ENCODE peak calls at places on chromosomes 6 and 20, in four cellular contexts. One of them, this sample, is unnamed.

GRCh38 chr6:156310701-156311100 is 466.5 kb upstream of the ARID1B start:
- DNase-seq in breast epithelium: no peak
- DNase-seq in psoas muscle: no peak
- DNase-seq in left ventricle myocardium inferior: no peak
- DNase-seq in this sample: no peak

GRCh38 chr6:107115695-107116327 is 496 bp upstream of the BEND3 start:
- DNase-seq in breast epithelium: no peak
- DNase-seq in psoas muscle: peak; percentile 27
- DNase-seq in left ventricle myocardium inferior: no peak
- DNase-seq in this sample: peak; percentile 48

GRCh38 chr6:158853072-158853871 is 34.1 kb upstream of the EZR start:
- DNase-seq in breast epithelium: peak; percentile 78
- DNase-seq in psoas muscle: peak; percentile 30
- DNase-seq in left ventricle myocardium inferior: peak; percentile 21
- DNase-seq in this sample: no peak

GRCh38 chr20:45997187-45997586 is 11.5 kb upstream of the MMP9 start:
- DNase-seq in breast epithelium: no peak
- DNase-seq in psoas muscle: no peak
- DNase-seq in left ventricle myocardium inferior: no peak
- DNase-seq in this sample: no peak

GRCh38 chr6:156686429-156686939 is 90.7 kb upstream of the ARID1B start:
- DNase-seq in breast epithelium: no peak
- DNase-seq in psoas muscle: no peak
- DNase-seq in left ventricle myocardium inferior: no peak
- DNase-seq in this sample: no peak

GRCh38 chr6:133093957-133094356 is 147.2 kb upstream of the EYA4 start:
- DNase-seq in breast epithelium: no peak
- DNase-seq in psoas muscle: no peak
- DNase-seq in left ventricle myocardium inferior: no peak
- DNase-seq in this sample: no peak

GRCh38 chr6:113457156-113457555 is 400.0 kb upstream of the MARCKS start:
- DNase-seq in breast epithelium: no peak
- DNase-seq in psoas muscle: no peak
- DNase-seq in left ventricle myocardium inferior: no peak
- DNase-seq in this sample: no peak

GRCh38 chr6:35092362-35093117 is 48.6 kb downstream of the TCP11 start:
- DNase-seq in breast epithelium: no peak
- DNase-seq in psoas muscle: peak; percentile 53
- DNase-seq in left ventricle myocardium inferior: no peak
- DNase-seq in this sample: no peak

GRCh38 chr6:56364482-56365313 is 117.3 kb upstream of the COL21A1 start:
- DNase-seq in breast epithelium: no peak
- DNase-seq in psoas muscle: no peak
- DNase-seq in left ventricle myocardium inferior: no peak
- DNase-seq in this sample: no peak

GRCh38 chr20:21767739-21768223 is 62.3 kb downstream of the PAX1 start:
- DNase-seq in breast epithelium: peak; percentile 55
- DNase-seq in psoas muscle: no peak
- DNase-seq in left ventricle myocardium inferior: no peak
- DNase-seq in this sample: no peak

GRCh38 chr6:112691289-112691688 is 344.2 kb downstream of the RFPL4B start:
- DNase-seq in breast epithelium: no peak
- DNase-seq in psoas muscle: no peak
- DNase-seq in left ventricle myocardium inferior: no peak
- DNase-seq in this sample: no peak

GRCh38 chr6:34177181-34177591 is 31.3 kb upstream of the GRM4 start:
- DNase-seq in breast epithelium: no peak
- DNase-seq in psoas muscle: no peak
- DNase-seq in left ventricle myocardium inferior: no peak
- DNase-seq in this sample: no peak

GRCh38 chr20:5484926-5485325 is 168.2 kb upstream of the PROKR2 start:
- DNase-seq in breast epithelium: no peak
- DNase-seq in psoas muscle: no peak
- DNase-seq in left ventricle myocardium inferior: no peak
- DNase-seq in this sample: no peak

GRCh38 chr6:85923013-85923430 is 280.3 kb upstream of the SYNCRIP start:
- DNase-seq in breast epithelium: no peak
- DNase-seq in psoas muscle: no peak
- DNase-seq in left ventricle myocardium inferior: no peak
- DNase-seq in this sample: no peak

GRCh38 chr6:155212616-155213380 is 51.0 kb upstream of the CLDN20 start:
- DNase-seq in breast epithelium: no peak
- DNase-seq in psoas muscle: no peak
- DNase-seq in left ventricle myocardium inferior: no peak
- DNase-seq in this sample: no peak

GRCh38 chr6:85673198-85674139 is 30.8 kb upstream of the SYNCRIP start:
- DNase-seq in breast epithelium: no peak
- DNase-seq in psoas muscle: no peak
- DNase-seq in left ventricle myocardium inferior: no peak
- DNase-seq in this sample: no peak

GRCh38 chr20:59633646-59634045 is 29.3 kb downstream of the PHACTR3 start:
- DNase-seq in breast epithelium: no peak
- DNase-seq in psoas muscle: no peak
- DNase-seq in left ventricle myocardium inferior: no peak
- DNase-seq in this sample: no peak

GRCh38 chr20:258269-258858 is 840 bp downstream of the DEFB132 start:
- DNase-seq in breast epithelium: no peak
- DNase-seq in psoas muscle: no peak
- DNase-seq in left ventricle myocardium inferior: no peak
- DNase-seq in this sample: no peak

GRCh38 chr6:108789475-108789874 is 58.7 kb upstream of the ARMC2 start:
- DNase-seq in breast epithelium: no peak
- DNase-seq in psoas muscle: no peak
- DNase-seq in left ventricle myocardium inferior: no peak
- DNase-seq in this sample: no peak

GRCh38 chr6:167704396-167704801 is 122.3 kb upstream of the AFDN start:
- DNase-seq in breast epithelium: no peak
- DNase-seq in psoas muscle: no peak
- DNase-seq in left ventricle myocardium inferior: no peak
- DNase-seq in this sample: no peak

GRCh38 chr20:50629675-50630055 is 61.7 kb downstream of the RIPOR3 start:
- DNase-seq in breast epithelium: no peak
- DNase-seq in psoas muscle: no peak
- DNase-seq in left ventricle myocardium inferior: no peak
- DNase-seq in this sample: no peak

GRCh38 chr6:82842721-82843120 is 222.9 kb downstream of the UBE3D start:
- DNase-seq in breast epithelium: no peak
- DNase-seq in psoas muscle: no peak
- DNase-seq in left ventricle myocardium inferior: no peak
- DNase-seq in this sample: no peak

GRCh38 chr20:17696287-17696686 is 3.5 kb upstream of the BANF2 start:
- DNase-seq in breast epithelium: no peak
- DNase-seq in psoas muscle: no peak
- DNase-seq in left ventricle myocardium inferior: no peak
- DNase-seq in this sample: no peak

GRCh38 chr6:124961784-124962611 is at the start of gene RNF217:
- DNase-seq in breast epithelium: no peak
- DNase-seq in psoas muscle: peak; percentile 66
- DNase-seq in left ventricle myocardium inferior: peak; percentile 73
- DNase-seq in this sample: no peak

GRCh38 chr6:46583711-46584110 is 68.9 kb downstream of the CYP39A1 start:
- DNase-seq in breast epithelium: no peak
- DNase-seq in psoas muscle: no peak
- DNase-seq in left ventricle myocardium inferior: no peak
- DNase-seq in this sample: no peak

GRCh38 chr20:46230811-46231282 is 77.5 kb downstream of the CDH22 start:
- DNase-seq in breast epithelium: no peak
- DNase-seq in psoas muscle: no peak
- DNase-seq in left ventricle myocardium inferior: peak; percentile 33
- DNase-seq in this sample: no peak

GRCh38 chr20:14093652-14094051 is 98.3 kb downstream of the MACROD2 start:
- DNase-seq in breast epithelium: no peak
- DNase-seq in psoas muscle: no peak
- DNase-seq in left ventricle myocardium inferior: no peak
- DNase-seq in this sample: no peak

GRCh38 chr6:166483556-166484250 is 101.0 kb upstream of the MPC1 start:
- DNase-seq in breast epithelium: no peak
- DNase-seq in psoas muscle: peak; percentile 2
- DNase-seq in left ventricle myocardium inferior: peak; percentile 7
- DNase-seq in this sample: no peak

GRCh38 chr6:126546771-126547170 is 206.9 kb downstream of the CENPW start:
- DNase-seq in breast epithelium: no peak
- DNase-seq in psoas muscle: no peak
- DNase-seq in left ventricle myocardium inferior: no peak
- DNase-seq in this sample: no peak

GRCh38 chr6:132853059-132853458 is 38.7 kb downstream of the RPS12 start:
- DNase-seq in breast epithelium: no peak
- DNase-seq in psoas muscle: no peak
- DNase-seq in left ventricle myocardium inferior: no peak
- DNase-seq in this sample: no peak

GRCh38 chr6:27296106-27296783 is 15.8 kb downstream of the POM121L2 start:
- DNase-seq in breast epithelium: no peak
- DNase-seq in psoas muscle: no peak
- DNase-seq in left ventricle myocardium inferior: no peak
- DNase-seq in this sample: no peak

GRCh38 chr6:108763931-108764579 is 84.2 kb upstream of the ARMC2 start:
- DNase-seq in breast epithelium: no peak
- DNase-seq in psoas muscle: no peak
- DNase-seq in left ventricle myocardium inferior: no peak
- DNase-seq in this sample: no peak

GRCh38 chr6:52087498-52087999 is at the start of gene PKHD1:
- DNase-seq in breast epithelium: no peak
- DNase-seq in psoas muscle: no peak
- DNase-seq in left ventricle myocardium inferior: no peak
- DNase-seq in this sample: no peak

GRCh38 chr6:1136415-1136774 is 175.5 kb upstream of the FOXQ1 start:
- DNase-seq in breast epithelium: no peak
- DNase-seq in psoas muscle: no peak
- DNase-seq in left ventricle myocardium inferior: no peak
- DNase-seq in this sample: no peak

GRCh38 chr6:127463056-127463455 is 3.9 kb upstream of the KIAA0408 start:
- DNase-seq in breast epithelium: no peak
- DNase-seq in psoas muscle: no peak
- DNase-seq in left ventricle myocardium inferior: no peak
- DNase-seq in this sample: no peak

GRCh38 chr6:106383573-106383972 is 23.1 kb downstream of the CRYBG1 start:
- DNase-seq in breast epithelium: no peak
- DNase-seq in psoas muscle: no peak
- DNase-seq in left ventricle myocardium inferior: no peak
- DNase-seq in this sample: no peak

GRCh38 chr20:37681384-37681977 is 12.3 kb upstream of the CTNNBL1 start:
- DNase-seq in breast epithelium: no peak
- DNase-seq in psoas muscle: no peak
- DNase-seq in left ventricle myocardium inferior: no peak
- DNase-seq in this sample: no peak
- TF ChIP-seq CTCF in breast epithelium: no peak
- TF ChIP-seq CTCF in psoas muscle: no peak
- TF ChIP-seq CTCF in left ventricle myocardium inferior: no peak
- TF ChIP-seq CTCF in this sample: no peak

GRCh38 chr6:129368076-129368475 is 341.9 kb downstream of the ARHGAP18 start:
- DNase-seq in breast epithelium: no peak
- DNase-seq in psoas muscle: no peak
- DNase-seq in left ventricle myocardium inferior: no peak
- DNase-seq in this sample: no peak

GRCh38 chr6:129364767-129365166 is 345.2 kb downstream of the ARHGAP18 start:
- DNase-seq in breast epithelium: no peak
- DNase-seq in psoas muscle: no peak
- DNase-seq in left ventricle myocardium inferior: no peak
- DNase-seq in this sample: no peak

GRCh38 chr6:129369737-129370136 is 340.2 kb downstream of the ARHGAP18 start:
- DNase-seq in breast epithelium: no peak
- DNase-seq in psoas muscle: no peak
- DNase-seq in left ventricle myocardium inferior: no peak
- DNase-seq in this sample: no peak

GRCh38 chr6:129368970-129369369 is 341.0 kb downstream of the ARHGAP18 start:
- DNase-seq in breast epithelium: no peak
- DNase-seq in psoas muscle: no peak
- DNase-seq in left ventricle myocardium inferior: no peak
- DNase-seq in this sample: no peak

DNA sequence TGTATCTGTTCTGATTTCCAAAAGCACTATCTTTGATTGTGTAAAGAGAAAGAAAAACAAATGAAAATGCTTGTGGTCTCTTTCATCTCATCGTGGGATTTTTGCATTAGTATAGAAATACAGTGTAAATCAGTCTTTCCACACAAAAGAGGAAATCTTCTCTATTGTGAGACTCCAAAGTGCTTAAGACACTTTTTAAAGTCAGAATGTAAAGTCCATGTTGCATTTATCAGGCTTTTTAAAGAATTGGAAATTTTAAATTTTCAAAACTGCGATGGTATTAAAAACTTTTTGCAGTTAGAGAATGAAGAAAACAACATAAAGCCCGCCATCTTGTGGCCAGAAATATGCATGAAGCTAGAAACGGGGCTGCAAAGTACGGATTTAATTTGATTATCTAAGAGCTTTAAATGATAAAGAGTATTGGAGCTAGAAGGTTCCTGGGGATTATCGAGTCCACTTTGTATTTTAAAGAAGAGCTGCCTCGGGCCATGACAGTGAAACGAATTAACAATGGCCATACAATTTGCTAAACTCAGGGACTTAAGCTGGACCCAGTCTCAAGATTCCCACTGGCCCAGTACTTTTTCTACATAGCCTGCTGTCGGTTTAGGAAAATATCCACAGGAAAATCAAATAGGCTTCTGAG is 339.6 kb downstream of the ARHGAP18 start:
- DNase-seq in breast epithelium: no peak
- DNase-seq in psoas muscle: no peak
- DNase-seq in left ventricle myocardium inferior: peak; percentile 18
- DNase-seq in this sample: no peak
- TF ChIP-seq CTCF in breast epithelium: no peak
- TF ChIP-seq CTCF in psoas muscle: peak; percentile 60
- TF ChIP-seq CTCF in left ventricle myocardium inferior: peak; percentile 77
- TF ChIP-seq CTCF in this sample: peak; percentile 79

GRCh38 chr6:29696147-29697129 is 15.5 kb upstream of the ZFP57 start:
- DNase-seq in breast epithelium: no peak
- DNase-seq in psoas muscle: no peak
- DNase-seq in left ventricle myocardium inferior: no peak
- DNase-seq in this sample: no peak
- TF ChIP-seq CTCF in breast epithelium: no peak
- TF ChIP-seq CTCF in psoas muscle: peak; percentile 7
- TF ChIP-seq CTCF in left ventricle myocardium inferior: peak; percentile 62
- TF ChIP-seq CTCF in this sample: peak; percentile 27

DNA sequence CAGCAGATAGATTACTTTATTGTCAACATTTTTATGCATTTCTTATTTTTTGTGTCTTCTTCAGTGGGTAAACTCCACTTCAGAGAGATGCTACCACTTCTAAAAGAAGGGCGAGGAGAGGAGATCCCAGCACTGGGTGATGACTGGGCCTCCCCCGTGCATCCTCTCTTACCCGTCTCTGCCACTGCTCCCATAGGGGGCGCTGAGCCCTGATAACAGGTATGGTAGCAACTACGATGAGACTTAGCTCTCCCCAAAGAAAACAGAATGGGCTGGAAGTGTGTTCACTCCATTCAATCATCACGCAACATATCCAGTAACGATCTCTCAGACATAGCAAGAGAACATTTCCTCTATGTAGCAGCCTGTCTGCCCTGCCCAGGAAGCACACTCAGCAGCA is 533.3 kb upstream of the CDH4 start:
- DNase-seq in breast epithelium: no peak
- DNase-seq in psoas muscle: no peak
- DNase-seq in left ventricle myocardium inferior: no peak
- DNase-seq in this sample: no peak
- TF ChIP-seq CTCF in breast epithelium: no peak
- TF ChIP-seq CTCF in psoas muscle: no peak
- TF ChIP-seq CTCF in left ventricle myocardium inferior: no peak
- TF ChIP-seq CTCF in this sample: peak; percentile 21

This sample was measured in D721Med.